ENCODE peak calls at places on chromosomes 4 and X, in five cellular contexts. Z is K562, B is HCT116, Q is GM12878, A is H1. L is an unnamed sample.

GRCh38 chr4:9877123-9877522 is 95.7 kb downstream of the DRD5 start:
- DNase-seq in Z (no peak), B (no peak), Q (no peak), A (no peak), L (no peak)

GRCh38 chr4:76738081-76738931 is 159.6 kb downstream of the SOWAHB start:
- DNase-seq in Z (no peak), B (no peak), Q (peak), A (no peak), L (no peak)

GRCh38 chrX:154526901-154527675 is 11.1 kb upstream of the FAM3A start:
- DNase-seq in Z (peak), B (peak), Q (peak), A (peak), L (peak)

GRCh38 chr4:82500830-82501229 is 61.0 kb downstream of the TMEM150C start:
- DNase-seq in Z (no peak), B (no peak), Q (no peak), A (no peak), L (no peak)

GRCh38 chr4:145760176-145760575 is 80.2 kb downstream of the C4orf51 start:
- DNase-seq in Z (no peak), B (no peak), Q (no peak), A (no peak), L (no peak)

GRCh38 chrX:22748093-22748999 is 251.4 kb upstream of the DDX53 start:
- DNase-seq in Z (peak), B (peak), Q (no peak), A (peak), L (peak)

GRCh38 chr4:161577604-161578301 is 586.0 kb downstream of the FSTL5 start:
- DNase-seq in Z (no peak), B (no peak), Q (no peak), A (no peak), L (no peak)

GRCh38 chr4:2248044-2248780 is 6.3 kb upstream of the HAUS3 start:
- DNase-seq in Z (no peak), B (no peak), Q (no peak), A (no peak), L (no peak)

GRCh38 chr4:147103403-147103946 is 157.8 kb upstream of the TTC29 start:
- DNase-seq in Z (no peak), B (no peak), Q (no peak), A (no peak), L (no peak)

GRCh38 chr4:163988921-163989320 is 494.4 kb downstream of the TMA16 start:
- DNase-seq in Z (no peak), B (no peak), Q (no peak), A (no peak), L (no peak)

GRCh38 chr4:112002301-112002700 is 143.0 kb upstream of the FAM241A start:
- DNase-seq in Z (no peak), B (no peak), Q (no peak), A (no peak), L (no peak)

GRCh38 chr4:111943796-111944203 is 201.5 kb upstream of the FAM241A start:
- DNase-seq in Z (peak), B (peak), Q (no peak), A (peak), L (peak)

GRCh38 chr4:1477045-1477905 is 71.0 kb upstream of the NKX1-1 start:
- DNase-seq in Z (no peak), B (no peak), Q (no peak), A (no peak), L (no peak)

GRCh38 chr4:10173754-10174749 is 57.5 kb upstream of the WDR1 start:
- DNase-seq in Z (no peak), B (no peak), Q (no peak), A (no peak), L (no peak)

GRCh38 chr4:71711044-71711984 is 72.6 kb downstream of the GC start:
- DNase-seq in Z (no peak), B (no peak), Q (no peak), A (no peak), L (no peak)

GRCh38 chrX:17977696-17978095 is 116.6 kb upstream of the RAI2 start:
- DNase-seq in Z (no peak), B (no peak), Q (no peak), A (no peak), L (no peak)

GRCh38 chr4:165953181-165953580 is 80.1 kb downstream of the TLL1 start:
- DNase-seq in Z (no peak), B (no peak), Q (no peak), A (no peak), L (no peak)

GRCh38 chr4:89562715-89563114 is 255.1 kb upstream of the GPRIN3 start:
- DNase-seq in Z (no peak), B (no peak), Q (no peak), A (no peak), L (no peak)

GRCh38 chr4:25174674-25175073 is 14.4 kb upstream of the SEPSECS start:
- DNase-seq in Z (no peak), B (no peak), Q (no peak), A (no peak), L (no peak)

GRCh38 chr4:120724656-120725055 is 197.9 kb downstream of the PRDM5 start:
- DNase-seq in Z (no peak), B (no peak), Q (no peak), A (no peak), L (no peak)

GRCh38 chr4:111434581-111434980 is 710.7 kb upstream of the FAM241A start:
- DNase-seq in Z (no peak), B (no peak), Q (no peak), A (no peak), L (no peak)

GRCh38 chr4:47373174-47373573 is 90.3 kb downstream of the COMMD8 start:
- DNase-seq in Z (no peak), B (no peak), Q (no peak), A (no peak), L (no peak)

GRCh38 chrX:39609941-39610340 is 487.8 kb downstream of the BCOR start:
- DNase-seq in Z (no peak), B (no peak), Q (no peak), A (no peak), L (no peak)

GRCh38 chrX:30215357-30215843 is at the start of gene MAGEB2:
- DNase-seq in Z (peak), B (peak), Q (no peak), A (no peak), L (no peak)

GRCh38 chrX:39201305-39201990 is 400.2 kb downstream of the MID1IP1 start:
- DNase-seq in Z (peak), B (no peak), Q (no peak), A (no peak), L (no peak)

GRCh38 chr4:186485621-186486062 is 69.7 kb downstream of the MTNR1A start:
- DNase-seq in Z (no peak), B (peak), Q (no peak), A (peak), L (no peak)

GRCh38 chr4:7727727-7728126 is 211.9 kb downstream of the AFAP1 start:
- DNase-seq in Z (no peak), B (no peak), Q (no peak), A (no peak), L (no peak)

GRCh38 chr4:624705-625590 is at the start of gene PDE6B:
- DNase-seq in Z (no peak), B (no peak), Q (no peak), A (no peak), L (no peak)

GRCh38 chrX:45849261-45849660 is 648.6 kb upstream of the DIPK2B start:
- DNase-seq in Z (peak), B (peak), Q (no peak), A (no peak), L (peak)

GRCh38 chr4:90198086-90198847 is 71.1 kb downstream of the CCSER1 start:
- DNase-seq in Z (no peak), B (no peak), Q (no peak), A (no peak), L (no peak)

GRCh38 chr4:30770049-30770549 is 49.9 kb downstream of the PCDH7 start:
- DNase-seq in Z (no peak), B (peak), Q (no peak), A (no peak), L (no peak)

GRCh38 chrX:40700640-40701342 is 34.6 kb downstream of the MED14 start:
- DNase-seq in Z (no peak), B (no peak), Q (no peak), A (no peak), L (no peak)

GRCh38 chr4:168550071-168550766 is 53.4 kb downstream of the PALLD start:
- DNase-seq in Z (no peak), B (no peak), Q (no peak), A (no peak), L (no peak)

GRCh38 chrX:18973527-18974192 is 10.3 kb downstream of the PHKA2 start:
- DNase-seq in Z (no peak), B (no peak), Q (no peak), A (no peak), L (peak)

GRCh38 chrX:135327299-135327698 is 18.0 kb downstream of the ETDC start:
- DNase-seq in Z (no peak), B (no peak), Q (no peak), A (no peak), L (no peak)

GRCh38 chrX:12881914-12882313 is 15.0 kb downstream of the TLR7 start:
- DNase-seq in Z (no peak), B (no peak), Q (peak), A (no peak), L (no peak)

GRCh38 chrX:47796433-47796906 is 40.2 kb upstream of the ZNF81 start:
- DNase-seq in Z (peak), B (no peak), Q (no peak), A (no peak), L (no peak)

GRCh38 chrX:10685923-10686595 is 65.7 kb upstream of the MID1 start:
- DNase-seq in Z (no peak), B (no peak), Q (no peak), A (no peak), L (no peak)
- TF ChIP-seq SRF in Z (no peak), B (no peak), Q (no peak), A (no peak), L (no peak)

GRCh38 chr4:53476232-53477037 is 99.0 kb downstream of the FIP1L1 start:
- DNase-seq in Z (no peak), B (no peak), Q (no peak), A (no peak), L (no peak)
- H2AFZ ChIP-seq in Z (no peak), B (no peak), Q (no peak), A (peak), L (no peak)

DNA sequence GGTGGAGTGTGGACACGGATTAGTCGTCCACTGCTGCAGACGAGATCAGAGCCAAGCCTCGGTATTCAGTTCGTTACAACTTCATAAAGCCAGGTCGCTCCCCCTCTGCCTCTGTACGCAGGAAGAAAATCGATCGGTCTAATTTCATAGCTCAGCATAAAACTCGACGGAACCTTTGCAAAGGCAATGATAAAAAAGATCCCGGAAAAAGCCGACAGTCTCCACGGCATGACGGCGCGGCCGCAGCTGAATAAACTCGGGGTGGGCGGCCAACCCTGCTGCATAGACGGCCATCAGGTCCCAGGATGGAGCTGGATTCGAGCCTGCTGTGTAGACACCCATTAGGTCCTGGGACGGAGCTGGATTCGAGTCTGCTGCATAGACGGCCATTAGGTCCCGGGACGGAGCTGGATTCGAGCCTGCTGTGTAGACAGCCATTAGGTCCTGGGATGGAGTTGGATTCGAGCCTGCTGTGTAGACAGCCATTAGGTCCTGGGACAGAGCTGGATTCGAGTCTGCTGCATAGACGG is 113.8 kb upstream of the PPP2R3B start:
- DNase-seq in Z (no peak), B (no peak), Q (no peak), A (no peak), L (no peak)
- TF ChIP-seq SRF in Z (no peak), B (no peak), Q (no peak), A (no peak), L (no peak)

GRCh38 chr4:105607876-105608275 is 55.5 kb downstream of the ARHGEF38 start:
- DNase-seq in Z (no peak), B (no peak), Q (no peak), A (no peak), L (no peak)
- H2AFZ ChIP-seq in Z (no peak), B (no peak), Q (no peak), A (no peak), L (no peak)

GRCh38 chrX:129783176-129783776 is 3.5 kb downstream of the SASH3 start:
- DNase-seq in Z (no peak), B (no peak), Q (no peak), A (no peak), L (no peak)
- TF ChIP-seq SRF in Z (no peak), B (no peak), Q (no peak), A (no peak), L (no peak)